ENCODE peak calls at places on chromosomes 3 and 15, in ten cellular contexts. C is uterus, Z is lower leg skin, J is esophagus muscularis mucosa, B is tibial nerve, M is A549, V is NB4, L is HepG2, D is transverse colon, P is GM12891. G is an unnamed sample.

GRCh38 chr3:74850381-74850780 is 235.9 kb upstream of the CNTN3 start:
- DNase-seq in C (no peak), Z (no peak), J (no peak), B (no peak), M (no peak), V (no peak), L (no peak), D (no peak), P (no peak), G (no peak)

GRCh38 chr15:66705277-66705927 is 3.4 kb downstream of the SMAD6 start:
- DNase-seq in C (no peak), Z (no peak), J (no peak), B (no peak), M (no peak), V (no peak), L (no peak), D (no peak), P (no peak), G (no peak)

GRCh38 chr3:146164506-146164905 is 3.5 kb upstream of the PLOD2 start:
- DNase-seq in C (no peak), Z (no peak), J (no peak), B (no peak), M (no peak), V (no peak), L (no peak), D (no peak), P (no peak), G (no peak)

GRCh38 chr15:63715818-63716217 is 117.9 kb downstream of the HERC1 start:
- DNase-seq in C (no peak), Z (no peak), J (no peak), B (no peak), M (no peak), V (no peak), L (no peak), D (no peak), P (no peak), G (no peak)

GRCh38 chr3:183278479-183279088 is 25.5 kb downstream of the B3GNT5 start:
- DNase-seq in C (no peak), Z (no peak), J (no peak), B (no peak), M (peak; percentile 22), V (no peak), L (no peak), D (no peak), P (no peak), G (no peak)

GRCh38 chr15:71048913-71049675 is 66.2 kb upstream of the THSD4 start:
- DNase-seq in C (no peak), Z (no peak), J (no peak), B (no peak), M (no peak), V (no peak), L (no peak), D (no peak), P (no peak), G (no peak)

GRCh38 chr15:78067328-78068241 is 9.9 kb downstream of the TBC1D2B start:
- DNase-seq in C (no peak), Z (no peak), J (no peak), B (peak; percentile 30), M (no peak), V (peak; percentile 31), L (no peak), D (no peak), P (no peak), G (no peak)

GRCh38 chr3:33377489-33377888 is 62.7 kb downstream of the UBP1 start:
- DNase-seq in C (no peak), Z (no peak), J (no peak), B (no peak), M (no peak), V (no peak), L (no peak), D (no peak), P (no peak), G (no peak)

GRCh38 chr15:37425541-37425940 is 325.2 kb upstream of the MEIS2 start:
- DNase-seq in C (no peak), Z (no peak), J (no peak), B (no peak), M (no peak), V (no peak), L (no peak), D (no peak), P (no peak), G (no peak)

GRCh38 chr3:57169872-57170623 is 4.9 kb upstream of the IL17RD start:
- DNase-seq in C (peak; percentile 73), Z (peak; percentile 95), J (no peak), B (peak; percentile 46), M (peak; percentile 70), V (peak; percentile 74), L (peak; percentile 58), D (peak; percentile 81), P (peak; percentile 53), G (peak; percentile 91)

GRCh38 chr3:114878119-114878839 is 268.8 kb downstream of the ZBTB20 start:
- DNase-seq in C (no peak), Z (no peak), J (no peak), B (no peak), M (peak; percentile 12), V (no peak), L (no peak), D (no peak), P (no peak), G (no peak)

GRCh38 chr3:4799266-4800256 is 179.7 kb upstream of the BHLHE40 start:
- DNase-seq in C (no peak), Z (no peak), J (no peak), B (no peak), M (no peak), V (no peak), L (no peak), D (no peak), P (no peak), G (no peak)

DNA sequence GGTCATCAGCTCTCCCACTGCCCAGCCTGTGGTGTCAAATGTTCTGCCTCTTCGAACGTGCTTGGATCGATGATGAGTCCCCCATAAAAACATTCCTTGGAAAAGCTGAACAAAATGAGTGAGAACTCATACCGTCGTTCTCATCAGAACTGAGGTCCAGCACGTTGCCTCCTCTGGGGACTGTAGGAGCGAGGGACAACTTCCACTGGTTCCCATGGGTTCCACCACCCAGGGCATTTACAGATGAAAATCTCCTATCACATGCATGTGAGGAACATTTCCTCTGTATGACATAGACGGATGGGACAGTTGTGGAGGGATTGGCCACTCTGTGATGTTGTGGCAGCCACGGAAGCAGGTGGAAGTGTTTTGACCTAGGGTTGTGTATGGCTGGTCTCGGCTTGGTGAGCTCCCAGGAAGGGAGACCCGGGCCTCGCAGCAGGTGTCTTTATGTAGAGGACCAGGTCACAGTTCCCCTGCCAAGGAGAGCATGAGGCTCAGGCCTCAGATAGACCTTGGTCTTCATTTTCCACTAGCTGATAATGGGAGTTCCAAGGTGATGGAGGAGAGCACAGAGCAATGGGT is 113.0 kb downstream of the SNRPN start:
- DNase-seq in C (no peak), Z (no peak), J (no peak), B (no peak), M (no peak), V (no peak), L (no peak), D (no peak), P (no peak), G (no peak)
- TF ChIP-seq POLR2A in C (no peak), Z (no peak), J (no peak), B (no peak), M (no peak), V (no peak), L (no peak), D (no peak), P (no peak), G (no peak)

GRCh38 chr3:157088506-157089454 is 71.2 kb downstream of the CCNL1 start:
- DNase-seq in C (peak; percentile 98), Z (peak; percentile 99), J (peak; percentile 98), B (peak; percentile 93), M (peak; percentile 93), V (peak; percentile 93), L (peak; percentile 91), D (peak; percentile 96), P (peak; percentile 88), G (peak; percentile 99)
- TF ChIP-seq POLR2A in C (peak; percentile 78), Z (peak; percentile 66), J (peak; percentile 89), B (peak; percentile 96), M (peak; percentile 84), V (no peak), L (peak; percentile 49), D (peak; percentile 92), P (peak; percentile 72), G (peak; percentile 98)

GRCh38 chr3:127735767-127736693 is 63.3 kb downstream of the ABTB1 start:
- DNase-seq in C (peak; percentile 32), Z (no peak), J (no peak), B (peak; percentile 33), M (peak; percentile 24), V (no peak), L (no peak), D (peak; percentile 41), P (peak; percentile 44), G (no peak)

GRCh38 chr3:127734181-127734720 is 61.5 kb downstream of the ABTB1 start:
- DNase-seq in C (no peak), Z (no peak), J (no peak), B (no peak), M (no peak), V (no peak), L (no peak), D (no peak), P (no peak), G (no peak)

GRCh38 chr3:127733781-127734180 is 61.0 kb downstream of the ABTB1 start:
- DNase-seq in C (no peak), Z (no peak), J (no peak), B (no peak), M (no peak), V (no peak), L (no peak), D (no peak), P (no peak), G (no peak)

GRCh38 chr3:127732879-127733350 is 60.2 kb downstream of the ABTB1 start:
- DNase-seq in C (no peak), Z (no peak), J (no peak), B (no peak), M (no peak), V (peak; percentile 43), L (no peak), D (no peak), P (no peak), G (no peak)

DNA sequence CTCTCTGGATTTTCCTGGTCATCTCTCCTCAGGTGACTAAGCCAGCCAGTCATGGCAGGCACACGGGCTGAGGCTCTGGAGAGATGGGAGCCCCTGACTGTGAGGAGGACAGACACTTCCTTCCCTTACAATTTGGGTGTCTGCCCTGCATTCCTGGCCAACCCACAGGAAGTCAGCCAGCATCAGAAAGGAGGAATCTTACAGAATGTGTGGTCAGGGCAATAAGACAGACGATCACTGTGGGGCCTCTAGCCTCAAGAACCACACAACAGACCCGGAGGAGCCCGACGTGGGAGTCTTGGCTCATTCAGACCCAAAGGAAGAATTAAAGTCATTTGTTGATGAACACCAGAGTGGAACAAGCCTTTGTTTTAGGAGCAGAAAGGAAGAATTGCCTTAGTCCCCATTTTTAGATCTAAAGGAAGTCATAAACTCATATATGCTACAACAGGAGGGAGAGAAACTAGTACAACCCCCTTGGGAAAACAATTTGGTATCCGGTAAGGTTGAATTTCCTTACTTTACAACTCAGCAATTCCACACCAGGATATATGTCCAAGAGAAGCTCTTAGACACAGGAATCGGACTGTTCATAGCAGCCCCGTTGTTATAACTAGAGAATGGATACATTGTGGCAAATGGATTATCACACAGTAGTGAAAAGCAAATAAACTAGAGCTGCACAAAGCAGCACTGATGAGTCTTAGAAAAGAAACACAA is 62.2 kb downstream of the ABTB1 start:
- DNase-seq in C (no peak), Z (no peak), J (no peak), B (peak; percentile 32), M (no peak), V (peak; percentile 85), L (no peak), D (no peak), P (no peak), G (no peak)
- TF ChIP-seq POLR2A in C (no peak), Z (no peak), J (no peak), B (no peak), M (no peak), V (no peak), L (no peak), D (no peak), P (no peak), G (no peak)

GRCh38 chr15:41230650-41231533 is at the start of the genes CHP1 and EXD1:
- DNase-seq in C (peak; percentile 96), Z (peak; percentile 100), J (peak; percentile 100), B (peak; percentile 96), M (peak; percentile 97), V (peak; percentile 98), L (peak; percentile 94), D (peak; percentile 99), P (peak; percentile 94), G (peak; percentile 98)
- TF ChIP-seq POLR2A in C (peak; percentile 43), Z (no peak), J (peak; percentile 57), B (peak; percentile 78), M (peak; percentile 37), V (peak; percentile 49), L (peak; percentile 90), D (peak; percentile 97), P (peak; percentile 79), G (peak; percentile 57)